ENCODE peak calls at places on chromosomes 2 and 18, in six cellular contexts. P, D, G, S, B and W are unnamed samples.

GRCh38 chr2:120305296-120305695 is 40.6 kb upstream of the INHBB start:
- DNase-seq in P (no peak), D (no peak), G (no peak), S (no peak), B (peak; percentile 26), W (no peak)

GRCh38 chr18:78271790-78272189 is 707.8 kb upstream of the SALL3 start:
- DNase-seq in P (no peak), D (no peak), G (no peak), S (no peak), B (no peak), W (no peak)

GRCh38 chr2:39849982-39850526 is 71.0 kb upstream of the THUMPD2 start:
- DNase-seq in P (no peak), D (no peak), G (no peak), S (no peak), B (no peak), W (no peak)

GRCh38 chr18:76496200-76496890 is 1.3 kb upstream of the ZNF516 start:
- DNase-seq in P (peak; percentile 74), D (peak; percentile 70), G (no peak), S (peak; percentile 76), B (peak; percentile 79), W (no peak)

GRCh38 chr2:240902615-240903041 is 3.5 kb upstream of the CROCC2 start:
- DNase-seq in P (no peak), D (no peak), G (peak; percentile 28), S (no peak), B (no peak), W (no peak)

GRCh38 chr2:138536302-138536701 is 34.7 kb downstream of the SPOPL start:
- DNase-seq in P (no peak), D (no peak), G (no peak), S (peak; percentile 37), B (no peak), W (no peak)

GRCh38 chr18:56984731-56985130 is 162.2 kb upstream of the BOD1L2 start:
- DNase-seq in P (no peak), D (no peak), G (no peak), S (no peak), B (no peak), W (no peak)

GRCh38 chr18:22559414-22560282 is 141.9 kb upstream of the CTAGE1 start:
- DNase-seq in P (peak; percentile 59), D (peak; percentile 48), G (peak; percentile 51), S (peak; percentile 48), B (peak; percentile 90), W (no peak)

GRCh38 chr18:1052301-1052700 is 147.6 kb downstream of the ADCYAP1 start:
- DNase-seq in P (no peak), D (no peak), G (no peak), S (no peak), B (no peak), W (no peak)

GRCh38 chr2:694174-694573 is 17.0 kb upstream of the TMEM18 start:
- DNase-seq in P (peak; percentile 77), D (no peak), G (no peak), S (no peak), B (peak; percentile 53), W (no peak)

GRCh38 chr18:44096016-44096415 is 584.7 kb upstream of the SETBP1 start:
- DNase-seq in P (no peak), D (no peak), G (no peak), S (no peak), B (no peak), W (no peak)

GRCh38 chr2:126828471-126828870 is 70.2 kb upstream of the TEX51 start:
- DNase-seq in P (no peak), D (no peak), G (no peak), S (no peak), B (no peak), W (no peak)

GRCh38 chr18:77131652-77132368 is 773 bp downstream of the MBP start:
- DNase-seq in P (no peak), D (no peak), G (no peak), S (no peak), B (peak; percentile 45), W (no peak)

GRCh38 chr2:24313744-24314632 is 46.3 kb downstream of the ITSN2 start:
- DNase-seq in P (peak; percentile 51), D (no peak), G (no peak), S (no peak), B (no peak), W (no peak)

GRCh38 chr18:60892855-60893254 is 440.4 kb upstream of the CDH20 start:
- DNase-seq in P (no peak), D (no peak), G (peak; percentile 93), S (no peak), B (peak; percentile 51), W (no peak)

GRCh38 chr2:110149330-110150220 is 34.0 kb upstream of the MALL start:
- DNase-seq in P (peak; percentile 94), D (no peak), G (no peak), S (no peak), B (peak; percentile 68), W (no peak)

DNA sequence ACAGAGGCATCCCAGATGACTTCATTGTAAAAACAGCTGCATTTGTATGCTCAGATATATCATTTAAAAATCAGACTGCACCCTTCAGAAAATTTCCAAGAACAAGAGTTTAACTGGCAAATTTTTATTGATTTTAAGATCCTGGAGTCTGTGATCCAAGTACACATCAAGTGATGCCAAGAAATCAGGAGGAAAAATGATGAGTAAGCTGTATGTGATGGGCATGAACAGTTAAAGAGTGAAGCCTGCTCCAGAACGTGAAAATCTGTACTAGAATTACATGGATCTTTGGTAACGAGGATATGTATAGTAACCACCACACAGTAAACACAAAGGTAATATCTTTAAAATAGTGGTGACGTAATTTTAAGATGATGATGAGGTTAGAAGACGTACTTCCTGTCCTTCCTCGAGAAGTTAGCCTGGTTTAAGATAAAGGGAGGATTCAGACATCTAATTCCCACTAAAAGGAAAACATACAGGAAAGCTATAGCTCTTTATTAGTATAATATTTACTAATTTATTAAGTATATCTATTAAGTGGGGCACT is 1374.3 kb upstream of the DDX18 start:
- DNase-seq in P (no peak), D (no peak), G (no peak), S (no peak), B (peak; percentile 4), W (no peak)
- H4K91ac ChIP-seq in P (no peak overlapping the region), D (no peak overlapping the region), G (no peak overlapping the region), S (no peak overlapping the region), B (no peak overlapping the region), W (no peak overlapping the region)

GRCh38 chr2:31086585-31086984 is 51.7 kb downstream of the GALNT14 start:
- DNase-seq in P (no peak), D (no peak), G (no peak), S (no peak), B (no peak), W (no peak)

GRCh38 chr2:31082002-31082401 is 56.2 kb downstream of the GALNT14 start:
- DNase-seq in P (no peak), D (no peak), G (no peak), S (no peak), B (no peak), W (no peak)

GRCh38 chr2:31080361-31080760 is 57.9 kb downstream of the GALNT14 start:
- DNase-seq in P (no peak), D (no peak), G (no peak), S (no peak), B (no peak), W (no peak)

GRCh38 chr2:31081497-31081896 is 56.7 kb downstream of the GALNT14 start:
- DNase-seq in P (no peak), D (no peak), G (no peak), S (no peak), B (no peak), W (no peak)

DNA sequence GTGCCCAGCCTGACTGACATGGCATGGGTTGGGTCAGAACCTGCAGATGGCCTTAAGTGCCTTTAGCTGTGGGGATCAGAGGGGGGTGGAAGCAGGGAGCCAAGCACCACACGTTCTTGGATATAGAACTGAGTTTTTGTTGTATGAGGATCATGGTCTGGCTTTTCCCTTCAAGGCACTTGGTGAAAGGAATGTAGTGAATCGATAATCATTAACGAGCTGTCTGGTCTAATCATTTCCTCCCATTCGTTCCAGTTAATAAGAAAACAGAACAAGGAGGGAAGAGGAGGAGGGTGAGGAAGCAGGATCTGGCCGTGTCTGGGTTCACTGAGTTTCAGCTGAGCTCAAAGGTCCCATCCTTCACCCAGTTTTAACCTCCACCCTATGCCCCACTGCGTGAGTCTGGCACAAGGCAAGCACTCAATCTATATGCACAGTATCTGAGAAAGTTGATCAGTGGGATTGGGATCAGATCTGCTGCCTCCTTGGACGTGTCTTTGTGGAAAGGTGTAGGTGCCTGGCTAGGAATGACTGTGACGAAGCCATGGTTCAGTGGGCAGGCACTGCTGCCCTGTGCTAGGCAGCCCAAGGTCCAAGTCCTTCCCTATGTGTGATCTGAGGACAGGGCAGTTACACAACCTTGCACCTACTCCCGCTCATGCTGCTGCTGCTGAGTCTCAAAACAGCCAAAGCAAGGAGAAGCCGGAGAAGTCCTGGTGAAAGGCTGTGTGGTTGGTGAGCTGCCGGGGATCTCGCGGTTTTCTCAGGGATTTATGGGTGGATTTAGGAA is 54.8 kb downstream of the GALNT14 start:
- DNase-seq in P (no peak), D (no peak), G (no peak), S (no peak), B (no peak), W (no peak)
- H4K91ac ChIP-seq in P (no peak overlapping the region), D (no peak overlapping the region), G (no peak overlapping the region), S (no peak overlapping the region), B (no peak overlapping the region), W (no peak overlapping the region)

GRCh38 chr2:88131999-88132368 is 4.1 kb upstream of the FABP1 start:
- DNase-seq in P (no peak), D (no peak), G (no peak), S (no peak), B (no peak), W (no peak)

GRCh38 chr2:88131201-88131998 is 3.5 kb upstream of the FABP1 start:
- DNase-seq in P (no peak), D (no peak), G (no peak), S (no peak), B (no peak), W (no peak)

GRCh38 chr2:88136817-88137216 is 9.0 kb upstream of the FABP1 start:
- DNase-seq in P (no peak), D (no peak), G (no peak), S (no peak), B (no peak), W (no peak)

GRCh38 chr2:88137833-88138232 is 10.0 kb upstream of the FABP1 start:
- DNase-seq in P (no peak), D (no peak), G (no peak), S (no peak), B (no peak), W (no peak)

GRCh38 chr2:88133875-88134274 is 6.0 kb upstream of the FABP1 start:
- DNase-seq in P (no peak), D (no peak), G (no peak), S (no peak), B (no peak), W (no peak)
- H4K91ac ChIP-seq in P (no peak overlapping the region), D (no peak overlapping the region), G (no peak overlapping the region), S (no peak overlapping the region), B (no peak overlapping the region), W (no peak overlapping the region)

DNA sequence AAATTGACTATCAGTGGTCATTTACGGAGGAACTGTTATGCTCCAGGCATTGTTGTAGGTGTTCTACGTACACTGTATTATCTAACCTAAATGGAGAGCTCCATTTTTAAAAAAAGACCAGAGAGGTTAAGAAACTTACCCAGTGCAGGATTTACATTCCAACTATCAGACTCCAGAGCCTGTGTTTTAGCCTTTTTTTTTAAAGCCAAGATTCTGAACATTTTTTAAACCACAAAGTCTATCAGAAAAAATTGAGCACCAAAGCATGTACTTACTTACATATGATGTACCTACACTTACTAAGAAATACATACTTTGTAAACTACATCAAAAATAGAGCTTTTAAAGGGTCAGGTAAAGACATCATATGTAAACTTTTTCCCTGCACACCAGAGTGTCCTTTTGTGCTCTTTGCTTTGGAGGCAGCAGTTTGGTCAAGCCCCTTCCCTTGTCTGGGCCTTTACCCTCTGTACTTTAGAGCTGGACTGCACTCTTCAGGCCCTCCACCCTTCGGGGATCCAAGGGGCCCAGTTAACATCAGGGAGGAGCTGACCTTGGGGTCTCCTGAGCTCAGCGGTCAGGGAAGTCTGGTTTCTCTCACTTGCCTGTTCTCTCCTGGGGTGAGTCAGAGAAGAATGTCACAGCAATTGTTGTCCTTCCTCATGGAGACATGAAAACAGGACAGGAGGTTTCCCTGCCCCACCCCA is 58.4 kb downstream of the ITGB1BP1 start:
- DNase-seq in P (no peak), D (no peak), G (no peak), S (no peak), B (peak; percentile 84), W (no peak)
- H4K91ac ChIP-seq in P (peak overlapping the region; percentile 32), D (no peak overlapping the region), G (no peak overlapping the region), S (no peak overlapping the region), B (no peak overlapping the region), W (no peak overlapping the region)